ENCODE peak calls at places on chromosome 10, in nine cellular contexts. One of them, this sample, is unnamed.

GRCh38 chr10:14707441-14707840 is 67.3 kb downstream of the FAM107B start:
- DNase-seq in kidney: no peak
- DNase-seq in A549: no peak
- DNase-seq in AG09309: no peak
- DNase-seq in AG04450: no peak
- DNase-seq in heart right ventricle: no peak
- DNase-seq in nephron progenitor cell: no peak
- DNase-seq in psoas muscle: no peak
- DNase-seq in bronchial epithelial cell: no peak
- DNase-seq in this sample: no peak

GRCh38 chr10:58439632-58440364 is 54.6 kb downstream of the TFAM start:
- DNase-seq in AG04450: no peak
- DNase-seq in AG09309: no peak
- DNase-seq in heart right ventricle: no peak
- DNase-seq in kidney: no peak
- DNase-seq in A549: no peak
- DNase-seq in bronchial epithelial cell: peak
- DNase-seq in nephron progenitor cell: no peak
- DNase-seq in psoas muscle: no peak
- DNase-seq in this sample: no peak

GRCh38 chr10:86708068-86708782 is 39.9 kb downstream of the LDB3 start:
- DNase-seq in nephron progenitor cell: no peak
- DNase-seq in AG09309: no peak
- DNase-seq in kidney: peak
- DNase-seq in bronchial epithelial cell: no peak
- DNase-seq in psoas muscle: no peak
- DNase-seq in heart right ventricle: no peak
- DNase-seq in A549: no peak
- DNase-seq in AG04450: no peak
- DNase-seq in this sample: peak

GRCh38 chr10:118264838-118265470 is 77.2 kb downstream of the FAM204A start:
- DNase-seq in A549: no peak
- DNase-seq in AG04450: no peak
- DNase-seq in AG09309: no peak
- DNase-seq in nephron progenitor cell: no peak
- DNase-seq in psoas muscle: no peak
- DNase-seq in heart right ventricle: no peak
- DNase-seq in bronchial epithelial cell: no peak
- DNase-seq in kidney: no peak
- DNase-seq in this sample: no peak

GRCh38 chr10:22105270-22105669 is 101.7 kb upstream of the DNAJC1 start:
- DNase-seq in kidney: no peak
- DNase-seq in AG04450: no peak
- DNase-seq in heart right ventricle: no peak
- DNase-seq in A549: no peak
- DNase-seq in bronchial epithelial cell: no peak
- DNase-seq in AG09309: no peak
- DNase-seq in nephron progenitor cell: no peak
- DNase-seq in psoas muscle: no peak
- DNase-seq in this sample: no peak

GRCh38 chr10:14385591-14386201 is 55.0 kb upstream of the FRMD4A start:
- DNase-seq in heart right ventricle: no peak
- DNase-seq in AG09309: no peak
- DNase-seq in psoas muscle: no peak
- DNase-seq in bronchial epithelial cell: no peak
- DNase-seq in nephron progenitor cell: no peak
- DNase-seq in AG04450: no peak
- DNase-seq in kidney: no peak
- DNase-seq in A549: no peak
- DNase-seq in this sample: no peak

GRCh38 chr10:13321576-13321975 is 21.7 kb upstream of the PHYH start:
- DNase-seq in heart right ventricle: no peak
- DNase-seq in psoas muscle: no peak
- DNase-seq in bronchial epithelial cell: no peak
- DNase-seq in AG04450: no peak
- DNase-seq in AG09309: no peak
- DNase-seq in kidney: no peak
- DNase-seq in A549: no peak
- DNase-seq in nephron progenitor cell: no peak
- DNase-seq in this sample: no peak

GRCh38 chr10:116007256-116007891 is 265.6 kb downstream of the GFRA1 start:
- DNase-seq in AG04450: no peak
- DNase-seq in nephron progenitor cell: no peak
- DNase-seq in AG09309: no peak
- DNase-seq in bronchial epithelial cell: no peak
- DNase-seq in psoas muscle: no peak
- DNase-seq in kidney: no peak
- DNase-seq in A549: no peak
- DNase-seq in heart right ventricle: no peak
- DNase-seq in this sample: no peak

GRCh38 chr10:49382226-49382625 is 13.7 kb downstream of the DRGX start:
- DNase-seq in nephron progenitor cell: no peak
- DNase-seq in A549: no peak
- DNase-seq in bronchial epithelial cell: no peak
- DNase-seq in psoas muscle: no peak
- DNase-seq in heart right ventricle: no peak
- DNase-seq in kidney: no peak
- DNase-seq in AG04450: no peak
- DNase-seq in AG09309: no peak
- DNase-seq in this sample: no peak

GRCh38 chr10:75512534-75512933 is 81.1 kb downstream of the LRMDA start:
- DNase-seq in kidney: peak
- DNase-seq in AG09309: no peak
- DNase-seq in A549: no peak
- DNase-seq in heart right ventricle: peak
- DNase-seq in bronchial epithelial cell: peak
- DNase-seq in AG04450: no peak
- DNase-seq in psoas muscle: no peak
- DNase-seq in nephron progenitor cell: peak
- DNase-seq in this sample: no peak

GRCh38 chr10:110636932-110637557 is 7.1 kb upstream of the RBM20 start:
- DNase-seq in kidney: no peak
- DNase-seq in AG04450: no peak
- DNase-seq in nephron progenitor cell: no peak
- DNase-seq in bronchial epithelial cell: no peak
- DNase-seq in heart right ventricle: peak
- DNase-seq in A549: no peak
- DNase-seq in psoas muscle: peak
- DNase-seq in AG09309: no peak
- DNase-seq in this sample: no peak

GRCh38 chr10:131242007-131242406 is 69.5 kb downstream of the TCERG1L start:
- DNase-seq in psoas muscle: no peak
- DNase-seq in kidney: no peak
- DNase-seq in bronchial epithelial cell: no peak
- DNase-seq in AG09309: no peak
- DNase-seq in heart right ventricle: no peak
- DNase-seq in nephron progenitor cell: peak
- DNase-seq in A549: peak
- DNase-seq in AG04450: no peak
- DNase-seq in this sample: no peak
- TF ChIP-seq CTCF in psoas muscle: peak
- TF ChIP-seq CTCF in kidney: peak
- TF ChIP-seq CTCF in bronchial epithelial cell: no peak
- TF ChIP-seq CTCF in AG09309: no peak
- TF ChIP-seq CTCF in heart right ventricle: no peak
- TF ChIP-seq CTCF in nephron progenitor cell: peak
- TF ChIP-seq CTCF in A549: peak
- TF ChIP-seq CTCF in AG04450: no peak
- TF ChIP-seq CTCF in this sample: peak

GRCh38 chr10:9621216-9621615 is 1396.5 kb upstream of the CELF2 start:
- DNase-seq in heart right ventricle: no peak
- DNase-seq in kidney: no peak
- DNase-seq in A549: no peak
- DNase-seq in bronchial epithelial cell: no peak
- DNase-seq in AG04450: no peak
- DNase-seq in psoas muscle: no peak
- DNase-seq in AG09309: no peak
- DNase-seq in nephron progenitor cell: no peak
- DNase-seq in this sample: no peak
- TF ChIP-seq CTCF in heart right ventricle: no peak
- TF ChIP-seq CTCF in kidney: no peak
- TF ChIP-seq CTCF in A549: no peak
- TF ChIP-seq CTCF in bronchial epithelial cell: no peak
- TF ChIP-seq CTCF in AG04450: no peak
- TF ChIP-seq CTCF in psoas muscle: no peak
- TF ChIP-seq CTCF in AG09309: no peak
- TF ChIP-seq CTCF in nephron progenitor cell: no peak
- TF ChIP-seq CTCF in this sample: no peak

DNA sequence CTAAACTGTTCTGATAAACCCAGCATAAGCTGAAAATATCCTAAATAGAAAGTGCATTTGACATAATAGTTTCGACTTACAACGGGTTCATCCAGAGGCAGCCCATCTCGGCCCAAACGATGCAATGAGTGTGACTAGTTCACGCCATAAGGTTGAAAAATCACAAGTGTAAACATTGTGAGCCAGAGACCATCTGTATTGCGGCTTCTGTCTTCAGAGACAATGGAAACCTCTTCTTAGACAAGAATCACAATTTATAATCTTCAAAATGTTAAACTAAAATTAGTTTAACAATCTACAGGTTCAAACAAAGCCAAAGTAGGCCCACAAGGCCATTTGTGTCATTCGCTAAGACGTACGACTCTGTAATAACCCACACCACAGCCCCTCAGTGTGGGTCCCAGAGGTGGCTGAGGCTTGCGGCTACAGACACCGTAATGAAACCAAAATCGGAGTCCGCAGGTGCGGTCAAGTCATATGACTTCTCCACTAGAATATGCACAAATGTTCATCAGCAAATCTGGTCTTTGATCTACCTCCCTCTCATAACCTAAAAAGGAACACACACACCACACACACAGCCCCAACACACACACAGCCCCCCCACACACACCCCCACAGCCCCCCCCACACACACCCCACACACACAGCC is 81.8 kb downstream of the DIP2C start:
- DNase-seq in bronchial epithelial cell: no peak
- DNase-seq in nephron progenitor cell: no peak
- DNase-seq in AG09309: no peak
- DNase-seq in psoas muscle: no peak
- DNase-seq in A549: no peak
- DNase-seq in kidney: peak
- DNase-seq in heart right ventricle: no peak
- DNase-seq in AG04450: no peak
- DNase-seq in this sample: no peak
- TF ChIP-seq CTCF in bronchial epithelial cell: no peak
- TF ChIP-seq CTCF in nephron progenitor cell: no peak
- TF ChIP-seq CTCF in AG09309: no peak
- TF ChIP-seq CTCF in psoas muscle: no peak
- TF ChIP-seq CTCF in A549: no peak
- TF ChIP-seq CTCF in kidney: no peak
- TF ChIP-seq CTCF in heart right ventricle: no peak
- TF ChIP-seq CTCF in AG04450: no peak
- TF ChIP-seq CTCF in this sample: no peak

GRCh38 chr10:31708513-31708912 is 220.1 kb downstream of the ARHGAP12 start:
- DNase-seq in bronchial epithelial cell: no peak
- DNase-seq in AG09309: no peak
- DNase-seq in A549: no peak
- DNase-seq in kidney: no peak
- DNase-seq in AG04450: no peak
- DNase-seq in nephron progenitor cell: no peak
- DNase-seq in heart right ventricle: no peak
- DNase-seq in psoas muscle: no peak
- DNase-seq in this sample: no peak

GRCh38 chr10:31709501-31709900 is 219.1 kb downstream of the ARHGAP12 start:
- DNase-seq in nephron progenitor cell: no peak
- DNase-seq in psoas muscle: no peak
- DNase-seq in kidney: no peak
- DNase-seq in heart right ventricle: no peak
- DNase-seq in AG04450: no peak
- DNase-seq in AG09309: no peak
- DNase-seq in bronchial epithelial cell: no peak
- DNase-seq in A549: no peak
- DNase-seq in this sample: no peak

GRCh38 chr10:31706921-31707571 is 221.6 kb downstream of the ARHGAP12 start:
- DNase-seq in nephron progenitor cell: no peak
- DNase-seq in AG09309: no peak
- DNase-seq in bronchial epithelial cell: no peak
- DNase-seq in kidney: no peak
- DNase-seq in psoas muscle: peak
- DNase-seq in heart right ventricle: peak
- DNase-seq in AG04450: no peak
- DNase-seq in A549: no peak
- DNase-seq in this sample: peak

GRCh38 chr10:31707578-31708411 is 220.8 kb downstream of the ARHGAP12 start:
- DNase-seq in AG09309: peak
- DNase-seq in kidney: peak
- DNase-seq in bronchial epithelial cell: peak
- DNase-seq in AG04450: peak
- DNase-seq in A549: no peak
- DNase-seq in heart right ventricle: peak
- DNase-seq in psoas muscle: peak
- DNase-seq in nephron progenitor cell: peak
- DNase-seq in this sample: peak

GRCh38 chr10:31709028-31709427 is 219.6 kb downstream of the ARHGAP12 start:
- DNase-seq in AG04450: no peak
- DNase-seq in kidney: no peak
- DNase-seq in A549: no peak
- DNase-seq in psoas muscle: no peak
- DNase-seq in heart right ventricle: no peak
- DNase-seq in AG09309: no peak
- DNase-seq in bronchial epithelial cell: no peak
- DNase-seq in nephron progenitor cell: no peak
- DNase-seq in this sample: no peak
- TF ChIP-seq CTCF in AG04450: peak
- TF ChIP-seq CTCF in kidney: no peak
- TF ChIP-seq CTCF in A549: no peak
- TF ChIP-seq CTCF in psoas muscle: peak
- TF ChIP-seq CTCF in heart right ventricle: no peak
- TF ChIP-seq CTCF in AG09309: peak
- TF ChIP-seq CTCF in bronchial epithelial cell: no peak
- TF ChIP-seq CTCF in nephron progenitor cell: no peak
- TF ChIP-seq CTCF in this sample: no peak

GRCh38 chr10:59675812-59676211 is 33.8 kb downstream of the SLC16A9 start:
- DNase-seq in AG04450: no peak
- DNase-seq in nephron progenitor cell: peak
- DNase-seq in AG09309: no peak
- DNase-seq in kidney: no peak
- DNase-seq in A549: no peak
- DNase-seq in heart right ventricle: no peak
- DNase-seq in psoas muscle: no peak
- DNase-seq in bronchial epithelial cell: no peak
- DNase-seq in this sample: no peak
- TF ChIP-seq CTCF in AG04450: no peak
- TF ChIP-seq CTCF in nephron progenitor cell: no peak
- TF ChIP-seq CTCF in AG09309: peak
- TF ChIP-seq CTCF in kidney: no peak
- TF ChIP-seq CTCF in A549: peak
- TF ChIP-seq CTCF in heart right ventricle: no peak
- TF ChIP-seq CTCF in psoas muscle: no peak
- TF ChIP-seq CTCF in bronchial epithelial cell: no peak
- TF ChIP-seq CTCF in this sample: no peak

DNA sequence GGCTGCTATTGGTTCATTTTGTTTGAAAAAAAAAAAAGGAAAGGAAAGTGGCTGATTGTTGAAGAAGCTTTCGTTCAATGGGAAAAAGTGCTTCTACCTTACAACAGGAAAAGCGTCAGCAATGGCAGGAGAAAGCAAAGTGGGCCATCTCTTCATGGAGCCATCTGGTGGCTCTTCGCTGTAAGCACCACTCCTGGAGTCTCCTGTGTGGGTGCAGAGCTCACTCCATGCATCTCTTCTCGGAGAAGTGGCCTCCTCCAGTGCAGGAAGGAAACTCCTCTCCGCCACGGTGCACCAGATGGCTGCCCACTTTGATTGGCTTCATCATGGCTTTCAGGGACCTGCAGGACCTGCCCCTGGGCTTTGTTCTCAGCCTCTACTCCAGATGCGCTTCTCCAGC is 250.9 kb downstream of the PTEN start:
- DNase-seq in nephron progenitor cell: no peak
- DNase-seq in AG04450: no peak
- DNase-seq in AG09309: no peak
- DNase-seq in bronchial epithelial cell: peak
- DNase-seq in kidney: no peak
- DNase-seq in psoas muscle: peak
- DNase-seq in A549: peak
- DNase-seq in heart right ventricle: peak
- DNase-seq in this sample: no peak
- TF ChIP-seq CTCF in nephron progenitor cell: peak
- TF ChIP-seq CTCF in AG04450: peak
- TF ChIP-seq CTCF in AG09309: peak
- TF ChIP-seq CTCF in bronchial epithelial cell: peak
- TF ChIP-seq CTCF in kidney: peak
- TF ChIP-seq CTCF in psoas muscle: peak
- TF ChIP-seq CTCF in A549: peak
- TF ChIP-seq CTCF in heart right ventricle: peak
- TF ChIP-seq CTCF in this sample: peak